ENCODE peak calls at places on chromosomes 13 and 19, in seven cellular contexts. One of them, this sample, is unnamed.

GRCh38 chr19:16828990-16829821 is at the start of gene SIN3B:
- DNase-seq in Calu3: peak; percentile 80
- DNase-seq in activated CD8-positive, alpha-beta T cell treated with anti-CD3 and anti-CD28 coated beads, Interleukin-2, amount 10 ng/mL, durations not matched to agents 7 days and 5 days: peak; percentile 89
- DNase-seq in AG20443: peak; percentile 99
- DNase-seq in NCI-H774: peak; percentile 75
- DNase-seq in tibial nerve: peak; percentile 71
- DNase-seq in AG09309: peak; percentile 31
- DNase-seq in this sample: peak; percentile 88

GRCh38 chr19:1250374-1251232 is 2.2 kb downstream of the MIDN start:
- DNase-seq in Calu3: no peak
- DNase-seq in activated CD8-positive, alpha-beta T cell treated with anti-CD3 and anti-CD28 coated beads, Interleukin-2, amount 10 ng/mL, durations not matched to agents 7 days and 5 days: peak; percentile 74
- DNase-seq in AG20443: no peak
- DNase-seq in NCI-H774: no peak
- DNase-seq in tibial nerve: no peak
- DNase-seq in AG09309: no peak
- DNase-seq in this sample: no peak

GRCh38 chr13:82458169-82458568 is 1424.1 kb downstream of the SLITRK1 start:
- DNase-seq in Calu3: no peak
- DNase-seq in activated CD8-positive, alpha-beta T cell treated with anti-CD3 and anti-CD28 coated beads, Interleukin-2, amount 10 ng/mL, durations not matched to agents 7 days and 5 days: no peak
- DNase-seq in AG20443: no peak
- DNase-seq in NCI-H774: no peak
- DNase-seq in tibial nerve: no peak
- DNase-seq in AG09309: no peak
- DNase-seq in this sample: no peak

GRCh38 chr19:14774373-14774772 is 4.0 kb downstream of the ADGRE2 start:
- DNase-seq in Calu3: no peak
- DNase-seq in activated CD8-positive, alpha-beta T cell treated with anti-CD3 and anti-CD28 coated beads, Interleukin-2, amount 10 ng/mL, durations not matched to agents 7 days and 5 days: no peak
- DNase-seq in AG20443: no peak
- DNase-seq in NCI-H774: no peak
- DNase-seq in tibial nerve: no peak
- DNase-seq in AG09309: no peak
- DNase-seq in this sample: no peak

GRCh38 chr19:52492201-52492960 is 35.1 kb upstream of the ZNF808 start:
- DNase-seq in Calu3: no peak
- DNase-seq in activated CD8-positive, alpha-beta T cell treated with anti-CD3 and anti-CD28 coated beads, Interleukin-2, amount 10 ng/mL, durations not matched to agents 7 days and 5 days: peak; percentile 37
- DNase-seq in AG20443: peak; percentile 29
- DNase-seq in NCI-H774: no peak
- DNase-seq in tibial nerve: no peak
- DNase-seq in AG09309: no peak
- DNase-seq in this sample: no peak

GRCh38 chr13:30124131-30124768 is 183.1 kb downstream of the KATNAL1 start:
- DNase-seq in Calu3: no peak
- DNase-seq in activated CD8-positive, alpha-beta T cell treated with anti-CD3 and anti-CD28 coated beads, Interleukin-2, amount 10 ng/mL, durations not matched to agents 7 days and 5 days: no peak
- DNase-seq in AG20443: no peak
- DNase-seq in NCI-H774: no peak
- DNase-seq in tibial nerve: no peak
- DNase-seq in AG09309: no peak
- DNase-seq in this sample: no peak

GRCh38 chr13:35252536-35253205 is 223.8 kb downstream of the MAB21L1 start:
- DNase-seq in Calu3: no peak
- DNase-seq in activated CD8-positive, alpha-beta T cell treated with anti-CD3 and anti-CD28 coated beads, Interleukin-2, amount 10 ng/mL, durations not matched to agents 7 days and 5 days: peak; percentile 21
- DNase-seq in AG20443: no peak
- DNase-seq in NCI-H774: no peak
- DNase-seq in tibial nerve: no peak
- DNase-seq in AG09309: no peak
- DNase-seq in this sample: no peak

GRCh38 chr13:49976314-49977258 is 20.3 kb upstream of the TRIM13 start:
- DNase-seq in Calu3: peak; percentile 58
- DNase-seq in activated CD8-positive, alpha-beta T cell treated with anti-CD3 and anti-CD28 coated beads, Interleukin-2, amount 10 ng/mL, durations not matched to agents 7 days and 5 days: peak; percentile 81
- DNase-seq in AG20443: peak; percentile 75
- DNase-seq in NCI-H774: peak; percentile 13
- DNase-seq in tibial nerve: peak; percentile 73
- DNase-seq in AG09309: no peak
- DNase-seq in this sample: peak; percentile 58

GRCh38 chr19:50327461-50328256 is 1.5 kb downstream of the KCNC3 start:
- DNase-seq in Calu3: no peak
- DNase-seq in activated CD8-positive, alpha-beta T cell treated with anti-CD3 and anti-CD28 coated beads, Interleukin-2, amount 10 ng/mL, durations not matched to agents 7 days and 5 days: no peak
- DNase-seq in AG20443: no peak
- DNase-seq in NCI-H774: no peak
- DNase-seq in tibial nerve: no peak
- DNase-seq in AG09309: no peak
- DNase-seq in this sample: no peak

GRCh38 chr19:13096968-13097330 is 5.7 kb downstream of the LYL1 start:
- DNase-seq in Calu3: no peak
- DNase-seq in activated CD8-positive, alpha-beta T cell treated with anti-CD3 and anti-CD28 coated beads, Interleukin-2, amount 10 ng/mL, durations not matched to agents 7 days and 5 days: no peak
- DNase-seq in AG20443: no peak
- DNase-seq in NCI-H774: no peak
- DNase-seq in tibial nerve: no peak
- DNase-seq in AG09309: no peak
- DNase-seq in this sample: no peak

GRCh38 chr13:30142502-30143211 is 164.7 kb downstream of the KATNAL1 start:
- DNase-seq in Calu3: peak; percentile 64
- DNase-seq in activated CD8-positive, alpha-beta T cell treated with anti-CD3 and anti-CD28 coated beads, Interleukin-2, amount 10 ng/mL, durations not matched to agents 7 days and 5 days: no peak
- DNase-seq in AG20443: peak; percentile 86
- DNase-seq in NCI-H774: no peak
- DNase-seq in tibial nerve: peak; percentile 62
- DNase-seq in AG09309: peak; percentile 99
- DNase-seq in this sample: peak; percentile 96

GRCh38 chr13:31896427-31896826 is 135.1 kb upstream of the FRY start:
- DNase-seq in Calu3: no peak
- DNase-seq in activated CD8-positive, alpha-beta T cell treated with anti-CD3 and anti-CD28 coated beads, Interleukin-2, amount 10 ng/mL, durations not matched to agents 7 days and 5 days: no peak
- DNase-seq in AG20443: peak; percentile 84
- DNase-seq in NCI-H774: no peak
- DNase-seq in tibial nerve: peak; percentile 20
- DNase-seq in AG09309: peak; percentile 80
- DNase-seq in this sample: no peak

GRCh38 chr13:50323440-50324070 is 308.3 kb downstream of the KCNRG start:
- DNase-seq in Calu3: no peak
- DNase-seq in activated CD8-positive, alpha-beta T cell treated with anti-CD3 and anti-CD28 coated beads, Interleukin-2, amount 10 ng/mL, durations not matched to agents 7 days and 5 days: no peak
- DNase-seq in AG20443: peak; percentile 72
- DNase-seq in NCI-H774: no peak
- DNase-seq in tibial nerve: no peak
- DNase-seq in AG09309: peak; percentile 84
- DNase-seq in this sample: no peak

GRCh38 chr19:57096640-57097361 is 23.0 kb upstream of the USP29 start:
- DNase-seq in Calu3: no peak
- DNase-seq in activated CD8-positive, alpha-beta T cell treated with anti-CD3 and anti-CD28 coated beads, Interleukin-2, amount 10 ng/mL, durations not matched to agents 7 days and 5 days: no peak
- DNase-seq in AG20443: no peak
- DNase-seq in NCI-H774: no peak
- DNase-seq in tibial nerve: no peak
- DNase-seq in AG09309: no peak
- DNase-seq in this sample: no peak

GRCh38 chr19:42421101-42421500 is 6.1 kb downstream of the LIPE start:
- DNase-seq in Calu3: no peak
- DNase-seq in activated CD8-positive, alpha-beta T cell treated with anti-CD3 and anti-CD28 coated beads, Interleukin-2, amount 10 ng/mL, durations not matched to agents 7 days and 5 days: no peak
- DNase-seq in AG20443: no peak
- DNase-seq in NCI-H774: no peak
- DNase-seq in tibial nerve: no peak
- DNase-seq in AG09309: no peak
- DNase-seq in this sample: no peak

GRCh38 chr13:99263386-99263785 is 5.2 kb upstream of the GPR18 start:
- DNase-seq in Calu3: no peak
- DNase-seq in activated CD8-positive, alpha-beta T cell treated with anti-CD3 and anti-CD28 coated beads, Interleukin-2, amount 10 ng/mL, durations not matched to agents 7 days and 5 days: no peak
- DNase-seq in AG20443: no peak
- DNase-seq in NCI-H774: no peak
- DNase-seq in tibial nerve: no peak
- DNase-seq in AG09309: no peak
- DNase-seq in this sample: no peak

GRCh38 chr13:68905186-68905585 is 1202.4 kb upstream of the ATXN8OS start:
- DNase-seq in Calu3: no peak
- DNase-seq in activated CD8-positive, alpha-beta T cell treated with anti-CD3 and anti-CD28 coated beads, Interleukin-2, amount 10 ng/mL, durations not matched to agents 7 days and 5 days: no peak
- DNase-seq in AG20443: no peak
- DNase-seq in NCI-H774: no peak
- DNase-seq in tibial nerve: no peak
- DNase-seq in AG09309: no peak
- DNase-seq in this sample: no peak

GRCh38 chr13:113114511-113115362 is 7.9 kb upstream of the F10 start:
- DNase-seq in Calu3: no peak
- DNase-seq in activated CD8-positive, alpha-beta T cell treated with anti-CD3 and anti-CD28 coated beads, Interleukin-2, amount 10 ng/mL, durations not matched to agents 7 days and 5 days: no peak
- DNase-seq in AG20443: no peak
- DNase-seq in NCI-H774: no peak
- DNase-seq in tibial nerve: no peak
- DNase-seq in AG09309: no peak
- DNase-seq in this sample: no peak

GRCh38 chr13:47933688-47934011 is 67.4 kb downstream of the SUCLA2 start:
- DNase-seq in Calu3: no peak
- DNase-seq in activated CD8-positive, alpha-beta T cell treated with anti-CD3 and anti-CD28 coated beads, Interleukin-2, amount 10 ng/mL, durations not matched to agents 7 days and 5 days: no peak
- DNase-seq in AG20443: no peak
- DNase-seq in NCI-H774: no peak
- DNase-seq in tibial nerve: no peak
- DNase-seq in AG09309: no peak
- DNase-seq in this sample: no peak

GRCh38 chr19:48720613-48721296 is 1.2 kb upstream of the MAMSTR start:
- DNase-seq in Calu3: peak; percentile 97
- DNase-seq in activated CD8-positive, alpha-beta T cell treated with anti-CD3 and anti-CD28 coated beads, Interleukin-2, amount 10 ng/mL, durations not matched to agents 7 days and 5 days: peak; percentile 97
- DNase-seq in AG20443: peak; percentile 97
- DNase-seq in NCI-H774: peak; percentile 97
- DNase-seq in tibial nerve: peak; percentile 99
- DNase-seq in AG09309: peak; percentile 97
- DNase-seq in this sample: peak; percentile 96

GRCh38 chr13:27201661-27202060 is 30.1 kb upstream of the USP12 start:
- DNase-seq in Calu3: no peak
- DNase-seq in activated CD8-positive, alpha-beta T cell treated with anti-CD3 and anti-CD28 coated beads, Interleukin-2, amount 10 ng/mL, durations not matched to agents 7 days and 5 days: no peak
- DNase-seq in AG20443: no peak
- DNase-seq in NCI-H774: no peak
- DNase-seq in tibial nerve: no peak
- DNase-seq in AG09309: no peak
- DNase-seq in this sample: no peak

GRCh38 chr13:57627663-57628062 is 3.9 kb upstream of the PCDH17 start:
- DNase-seq in Calu3: no peak
- DNase-seq in activated CD8-positive, alpha-beta T cell treated with anti-CD3 and anti-CD28 coated beads, Interleukin-2, amount 10 ng/mL, durations not matched to agents 7 days and 5 days: no peak
- DNase-seq in AG20443: peak; percentile 16
- DNase-seq in NCI-H774: no peak
- DNase-seq in tibial nerve: no peak
- DNase-seq in AG09309: no peak
- DNase-seq in this sample: no peak

GRCh38 chr19:35144600-35145436 is 1.8 kb downstream of the FXYD7 start:
- DNase-seq in Calu3: peak; percentile 93
- DNase-seq in activated CD8-positive, alpha-beta T cell treated with anti-CD3 and anti-CD28 coated beads, Interleukin-2, amount 10 ng/mL, durations not matched to agents 7 days and 5 days: peak; percentile 36
- DNase-seq in AG20443: no peak
- DNase-seq in NCI-H774: no peak
- DNase-seq in tibial nerve: no peak
- DNase-seq in AG09309: no peak
- DNase-seq in this sample: peak; percentile 93

GRCh38 chr13:36432106-36432544 is at the start of gene CCNA1:
- DNase-seq in Calu3: no peak
- DNase-seq in activated CD8-positive, alpha-beta T cell treated with anti-CD3 and anti-CD28 coated beads, Interleukin-2, amount 10 ng/mL, durations not matched to agents 7 days and 5 days: peak; percentile 46
- DNase-seq in AG20443: no peak
- DNase-seq in NCI-H774: peak; percentile 58
- DNase-seq in tibial nerve: no peak
- DNase-seq in AG09309: no peak
- DNase-seq in this sample: no peak

GRCh38 chr13:107866007-107866665 is 349.2 kb downstream of the LIG4 start:
- DNase-seq in Calu3: peak; percentile 6
- DNase-seq in activated CD8-positive, alpha-beta T cell treated with anti-CD3 and anti-CD28 coated beads, Interleukin-2, amount 10 ng/mL, durations not matched to agents 7 days and 5 days: no peak
- DNase-seq in AG20443: peak; percentile 24
- DNase-seq in NCI-H774: peak; percentile 84
- DNase-seq in tibial nerve: no peak
- DNase-seq in AG09309: no peak
- DNase-seq in this sample: no peak

GRCh38 chr19:2488942-2489731 is 13.2 kb downstream of the GADD45B start:
- DNase-seq in Calu3: peak; percentile 36
- DNase-seq in activated CD8-positive, alpha-beta T cell treated with anti-CD3 and anti-CD28 coated beads, Interleukin-2, amount 10 ng/mL, durations not matched to agents 7 days and 5 days: no peak
- DNase-seq in AG20443: peak; percentile 71
- DNase-seq in NCI-H774: no peak
- DNase-seq in tibial nerve: no peak
- DNase-seq in AG09309: no peak
- DNase-seq in this sample: no peak

GRCh38 chr13:79645569-79645968 is 164.6 kb downstream of the NDFIP2 start:
- DNase-seq in Calu3: no peak
- DNase-seq in activated CD8-positive, alpha-beta T cell treated with anti-CD3 and anti-CD28 coated beads, Interleukin-2, amount 10 ng/mL, durations not matched to agents 7 days and 5 days: no peak
- DNase-seq in AG20443: no peak
- DNase-seq in NCI-H774: no peak
- DNase-seq in tibial nerve: no peak
- DNase-seq in AG09309: no peak
- DNase-seq in this sample: no peak

GRCh38 chr13:111367340-111367739 is 46.9 kb downstream of the TEX29 start:
- DNase-seq in Calu3: no peak
- DNase-seq in activated CD8-positive, alpha-beta T cell treated with anti-CD3 and anti-CD28 coated beads, Interleukin-2, amount 10 ng/mL, durations not matched to agents 7 days and 5 days: no peak
- DNase-seq in AG20443: no peak
- DNase-seq in NCI-H774: no peak
- DNase-seq in tibial nerve: peak; percentile 2
- DNase-seq in AG09309: no peak
- DNase-seq in this sample: no peak

GRCh38 chr13:77184455-77184854 is 142.4 kb downstream of the MYCBP2 start:
- DNase-seq in Calu3: no peak
- DNase-seq in activated CD8-positive, alpha-beta T cell treated with anti-CD3 and anti-CD28 coated beads, Interleukin-2, amount 10 ng/mL, durations not matched to agents 7 days and 5 days: peak; percentile 27
- DNase-seq in AG20443: no peak
- DNase-seq in NCI-H774: no peak
- DNase-seq in tibial nerve: no peak
- DNase-seq in AG09309: no peak
- DNase-seq in this sample: no peak

GRCh38 chr13:111912991-111913781 is 153.8 kb upstream of the SOX1 start:
- DNase-seq in Calu3: no peak
- DNase-seq in activated CD8-positive, alpha-beta T cell treated with anti-CD3 and anti-CD28 coated beads, Interleukin-2, amount 10 ng/mL, durations not matched to agents 7 days and 5 days: no peak
- DNase-seq in AG20443: no peak
- DNase-seq in NCI-H774: no peak
- DNase-seq in tibial nerve: no peak
- DNase-seq in AG09309: no peak
- DNase-seq in this sample: no peak

GRCh38 chr19:2038284-2039081 is 12.6 kb downstream of the MKNK2 start:
- DNase-seq in Calu3: no peak
- DNase-seq in activated CD8-positive, alpha-beta T cell treated with anti-CD3 and anti-CD28 coated beads, Interleukin-2, amount 10 ng/mL, durations not matched to agents 7 days and 5 days: peak; percentile 21
- DNase-seq in AG20443: no peak
- DNase-seq in NCI-H774: no peak
- DNase-seq in tibial nerve: no peak
- DNase-seq in AG09309: no peak
- DNase-seq in this sample: no peak